ENCODE peak calls at places on chromosomes 2 and 18, in four cellular contexts. M is AG04450, J is body of pancreas, Y is endothelial cell of umbilical vein. Z is an unnamed sample.

GRCh38 chr2:230636684-230637271 is 75.9 kb upstream of the CAB39 start:
- DNase-seq in M (no peak), J (no peak), Y (no peak), Z (no peak)

GRCh38 chr2:9473985-9474360 is 378 bp upstream of the IAH1 start:
- DNase-seq in M (no peak), J (peak), Y (peak), Z (no peak)

GRCh38 chr2:231057590-231057989 is 923 bp downstream of the PSMD1 start:
- DNase-seq in M (no peak), J (no peak), Y (peak), Z (no peak)

GRCh38 chr2:168336786-168337388 is 89.5 kb upstream of the STK39 start:
- DNase-seq in M (no peak), J (peak), Y (no peak), Z (no peak)

GRCh38 chr18:4878480-4878879 is 318.6 kb downstream of the AKAIN1 start:
- DNase-seq in M (no peak), J (no peak), Y (no peak), Z (no peak)

GRCh38 chr2:153940511-153940910 is 68.8 kb downstream of the GALNT13 start:
- DNase-seq in M (no peak), J (no peak), Y (no peak), Z (no peak)

GRCh38 chr2:222318712-222319575 is 20.1 kb upstream of the PAX3 start:
- DNase-seq in M (no peak), J (no peak), Y (no peak), Z (no peak)

GRCh38 chr2:37000273-37000780 is 34.0 kb upstream of the STRN start:
- DNase-seq in M (no peak), J (no peak), Y (peak), Z (no peak)

GRCh38 chr2:109275120-109276040 is 146.4 kb downstream of the SH3RF3 start:
- DNase-seq in M (no peak), J (no peak), Y (peak), Z (no peak)

GRCh38 chr2:70683455-70683854 is 84.5 kb downstream of the ADD2 start:
- DNase-seq in M (no peak), J (no peak), Y (no peak), Z (no peak)

GRCh38 chr2:223870840-223871618 is 33.6 kb upstream of the AP1S3 start:
- DNase-seq in M (no peak), J (no peak), Y (no peak), Z (no peak)

GRCh38 chr18:22214731-22215528 is 45.5 kb downstream of the GATA6 start:
- DNase-seq in M (no peak), J (no peak), Y (peak), Z (no peak)

GRCh38 chr2:162677476-162677875 is 161.1 kb downstream of the KCNH7 start:
- DNase-seq in M (no peak), J (no peak), Y (peak), Z (no peak)

GRCh38 chr2:60612028-60612427 is 58.6 kb upstream of the BCL11A start:
- DNase-seq in M (no peak), J (no peak), Y (no peak), Z (no peak)

GRCh38 chr2:132797551-132797950 is 127.5 kb upstream of the LYPD1 start:
- DNase-seq in M (peak), J (no peak), Y (no peak), Z (peak)

GRCh38 chr2:126704434-126705165 is 48.6 kb downstream of the GYPC start:
- DNase-seq in M (peak), J (peak), Y (no peak), Z (no peak)

GRCh38 chr2:170715062-170715931 is at the start of gene SP5:
- DNase-seq in M (peak), J (peak), Y (peak), Z (no peak)

GRCh38 chr18:56861244-56861643 is 210.1 kb downstream of the WDR7 start:
- DNase-seq in M (no peak), J (peak), Y (no peak), Z (no peak)

GRCh38 chr2:26001743-26002341 is 19.5 kb upstream of the KIF3C start:
- DNase-seq in M (no peak), J (peak), Y (peak), Z (no peak)

GRCh38 chr18:38940863-38941531 is 1375.4 kb upstream of the CELF4 start:
- DNase-seq in M (no peak), J (no peak), Y (peak), Z (no peak)

GRCh38 chr2:234814366-234814765 is 137.5 kb upstream of the SH3BP4 start:
- DNase-seq in M (no peak), J (no peak), Y (no peak), Z (no peak)

GRCh38 chr2:127080226-127080940 is 26.6 kb downstream of the BIN1 start:
- DNase-seq in M (no peak), J (no peak), Y (no peak), Z (no peak)

GRCh38 chr2:233063269-233063975 is 3.3 kb downstream of the INPP5D start:
- DNase-seq in M (no peak), J (no peak), Y (no peak), Z (no peak)

GRCh38 chr2:66790651-66791181 is 355.8 kb downstream of the MEIS1 start:
- DNase-seq in M (no peak), J (no peak), Y (no peak), Z (no peak)

GRCh38 chr18:49886891-49887764 is 73.8 kb upstream of the ACAA2 start:
- DNase-seq in M (no peak), J (no peak), Y (no peak), Z (no peak)

GRCh38 chr18:46061796-46062195 is 10.3 kb downstream of the PSTPIP2 start:
- DNase-seq in M (no peak), J (no peak), Y (no peak), Z (no peak)

GRCh38 chr2:67322361-67323001 is 74.7 kb upstream of the ETAA1 start:
- DNase-seq in M (peak), J (peak), Y (peak), Z (no peak)

GRCh38 chr2:117785740-117786139 is 28.8 kb upstream of the DDX18 start:
- DNase-seq in M (peak), J (peak), Y (peak), Z (no peak)

GRCh38 chr2:162890690-162891311 is 52.2 kb upstream of the KCNH7 start:
- DNase-seq in M (no peak), J (peak), Y (peak), Z (peak)

GRCh38 chr18:62531078-62531477 is 8.3 kb downstream of the ZCCHC2 start:
- DNase-seq in M (no peak), J (no peak), Y (peak), Z (no peak)

GRCh38 chr2:11631462-11631861 is 38.5 kb downstream of the NTSR2 start:
- DNase-seq in M (no peak), J (no peak), Y (no peak), Z (no peak)

GRCh38 chr2:189466656-189467055 is 25.4 kb downstream of the WDR75 start:
- DNase-seq in M (peak), J (no peak), Y (peak), Z (no peak)

GRCh38 chr18:25678226-25678625 is 326.3 kb upstream of the ZNF521 start:
- DNase-seq in M (no peak), J (no peak), Y (no peak), Z (no peak)
- H3K4me3 ChIP-seq in M (no peak), J (no peak), Y (no peak), Z (no peak)

DNA sequence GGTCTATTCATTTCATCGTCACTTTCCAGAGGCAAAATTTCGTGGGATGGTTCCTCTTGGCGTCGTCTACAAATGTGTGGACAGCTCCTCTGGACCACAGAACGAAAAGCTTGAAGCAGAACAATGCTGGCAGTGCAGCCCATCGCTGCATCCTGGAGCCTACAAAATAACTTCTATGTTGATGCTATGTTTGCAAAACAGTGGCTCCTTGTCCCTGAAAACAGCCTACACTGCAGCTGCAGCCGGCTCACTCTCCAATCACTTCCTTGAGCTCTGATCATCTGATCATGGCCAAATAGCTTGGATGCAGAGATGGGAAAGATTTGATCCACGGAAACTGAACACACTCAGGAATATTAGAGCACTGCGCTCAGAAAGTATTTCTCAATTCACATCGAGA is 60.0 kb downstream of the DOCK10 start:
- DNase-seq in M (no peak), J (peak), Y (no peak), Z (no peak)
- H3K4me3 ChIP-seq in M (peak), J (no peak), Y (no peak), Z (no peak)

GRCh38 chr2:88831792-88832248 is 140.3 kb downstream of the RPIA start:
- DNase-seq in M (no peak), J (peak), Y (peak), Z (no peak)

GRCh38 chr2:88828397-88829137 is 137.1 kb downstream of the RPIA start:
- DNase-seq in M (no peak), J (peak), Y (peak), Z (no peak)

GRCh38 chr2:88827821-88828220 is 136.3 kb downstream of the RPIA start:
- DNase-seq in M (no peak), J (no peak), Y (peak), Z (no peak)

GRCh38 chr2:88831071-88831791 is 139.8 kb downstream of the RPIA start:
- DNase-seq in M (no peak), J (no peak), Y (peak), Z (no peak)

GRCh38 chr2:88829607-88830463 is 138.4 kb downstream of the RPIA start:
- DNase-seq in M (no peak), J (no peak), Y (no peak), Z (no peak)
- H3K4me3 ChIP-seq in M (no peak), J (no peak), Y (no peak), Z (no peak)

GRCh38 chr18:77250501-77250925 is 865 bp downstream of the GALR1 start:
- DNase-seq in M (no peak), J (no peak), Y (no peak), Z (no peak)

GRCh38 chr18:77248873-77249582 is 620 bp upstream of the GALR1 start:
- DNase-seq in M (no peak), J (no peak), Y (no peak), Z (no peak)

GRCh38 chr18:77249583-77250500 is at the start of gene GALR1:
- DNase-seq in M (no peak), J (no peak), Y (no peak), Z (no peak)

GRCh38 chr18:77250926-77251729 is 1.5 kb downstream of the GALR1 start:
- DNase-seq in M (no peak), J (no peak), Y (no peak), Z (no peak)

DNA sequence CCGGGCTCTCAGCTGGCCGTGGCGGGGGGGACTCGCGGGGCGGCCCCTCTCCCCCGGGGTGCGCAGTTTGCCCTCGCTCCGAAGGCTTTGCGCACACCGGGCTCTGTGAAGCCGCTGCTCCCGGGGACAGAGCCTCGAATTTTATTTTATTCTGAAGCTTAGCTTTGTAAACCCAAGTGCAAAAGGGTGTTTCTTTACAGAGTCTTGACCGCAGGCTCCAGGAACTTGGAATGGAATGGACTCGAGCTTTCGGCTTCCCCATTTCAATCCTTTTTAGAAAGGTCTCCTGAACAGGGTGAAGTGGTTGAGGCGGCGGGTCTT is 2.0 kb downstream of the GALR1 start:
- DNase-seq in M (no peak), J (no peak), Y (no peak), Z (no peak)
- H3K4me3 ChIP-seq in M (no peak), J (no peak), Y (no peak), Z (no peak)